ENCODE peak calls at places on chromosomes 2 and 18, in four cellular contexts. F is RWPE1, Q is fibroblast of lung, W is heart right ventricle. J is an unnamed sample.

GRCh38 chr2:2392332-2392731 is 61.3 kb upstream of the MYT1L start:
- DNase-seq in F (no peak), Q (no peak), W (no peak), J (no peak)

GRCh38 chr2:160418398-160418765 is 75.2 kb downstream of the RBMS1 start:
- DNase-seq in F (no peak), Q (no peak), W (no peak), J (no peak)

GRCh38 chr2:960064-960736 is 9.6 kb downstream of the SNTG2 start:
- DNase-seq in F (no peak), Q (no peak), W (no peak), J (no peak)

GRCh38 chr2:234448506-234449169 is 48.2 kb downstream of the ARL4C start:
- DNase-seq in F (no peak), Q (no peak), W (no peak), J (no peak)

GRCh38 chr2:146523218-146523617 is 1321.6 kb upstream of the ACVR2A start:
- DNase-seq in F (no peak), Q (peak), W (no peak), J (no peak)

GRCh38 chr18:69215151-69215550 is 185.5 kb upstream of the DOK6 start:
- DNase-seq in F (no peak), Q (no peak), W (no peak), J (no peak)

GRCh38 chr18:74942319-74942910 is 266.5 kb downstream of the PTGR3 start:
- DNase-seq in F (no peak), Q (no peak), W (no peak), J (no peak)

GRCh38 chr2:24456610-24457556 is 34.2 kb upstream of the NCOA1 start:
- DNase-seq in F (peak), Q (peak), W (peak), J (no peak)

GRCh38 chr2:55431982-55432627 is 12.4 kb upstream of the CCDC88A start:
- DNase-seq in F (peak), Q (peak), W (no peak), J (no peak)

GRCh38 chr2:29530281-29530680 is 391.1 kb downstream of the ALK start:
- DNase-seq in F (no peak), Q (no peak), W (no peak), J (no peak)

GRCh38 chr2:165067958-165068612 is 112.8 kb upstream of the SLC38A11 start:
- DNase-seq in F (peak), Q (peak), W (peak), J (peak)

GRCh38 chr2:45643095-45643494 is 8.4 kb upstream of the PRKCE start:
- DNase-seq in F (no peak), Q (peak), W (no peak), J (no peak)

GRCh38 chr2:173652311-173652710 is 297.6 kb downstream of the CDCA7 start:
- DNase-seq in F (peak), Q (peak), W (no peak), J (no peak)

GRCh38 chr2:108855194-108855593 is 68.6 kb downstream of the CCDC138 start:
- DNase-seq in F (peak), Q (peak), W (no peak), J (no peak)

GRCh38 chr2:140442319-140442718 is 1662.1 kb upstream of the NXPH2 start:
- DNase-seq in F (no peak), Q (peak), W (no peak), J (no peak)

GRCh38 chr18:48842259-48843061 is 108.3 kb downstream of the SMAD7 start:
- DNase-seq in F (no peak), Q (no peak), W (peak), J (no peak)

GRCh38 chr18:6249110-6249680 is 165.5 kb downstream of the L3MBTL4 start:
- DNase-seq in F (no peak), Q (no peak), W (no peak), J (no peak)

GRCh38 chr2:204225633-204226032 is 289.1 kb downstream of the ICOS start:
- DNase-seq in F (no peak), Q (no peak), W (no peak), J (no peak)

GRCh38 chr2:68245066-68245465 is 7.3 kb downstream of the PPP3R1 start:
- DNase-seq in F (no peak), Q (no peak), W (no peak), J (no peak)

GRCh38 chr2:20148841-20149702 is 75.9 kb downstream of the SDC1 start:
- DNase-seq in F (no peak), Q (peak), W (no peak), J (no peak)

GRCh38 chr2:79832540-79833234 is 319.8 kb downstream of the CTNNA2 start:
- DNase-seq in F (no peak), Q (no peak), W (no peak), J (no peak)

GRCh38 chr18:35971661-35972196 is 750 bp upstream of the RMP24 start:
- DNase-seq in F (no peak), Q (no peak), W (no peak), J (no peak)

GRCh38 chr2:189254268-189254883 is 74.8 kb upstream of the COL5A2 start:
- DNase-seq in F (peak), Q (peak), W (peak), J (no peak)

GRCh38 chr2:47485751-47486300 is 82.9 kb downstream of the MSH2 start:
- DNase-seq in F (no peak), Q (peak), W (no peak), J (no peak)

GRCh38 chr18:58953627-58954026 is 89.0 kb downstream of the ZNF532 start:
- DNase-seq in F (no peak), Q (no peak), W (peak), J (no peak)

GRCh38 chr2:11596801-11597200 is 63.0 kb downstream of the GREB1 start:
- DNase-seq in F (no peak), Q (no peak), W (no peak), J (no peak)

GRCh38 chr2:172947461-172947860 is 128.2 kb upstream of the MAP3K20 start:
- DNase-seq in F (no peak), Q (peak), W (no peak), J (no peak)

GRCh38 chr2:152055366-152056108 is 43.3 kb downstream of the CACNB4 start:
- DNase-seq in F (no peak), Q (no peak), W (no peak), J (no peak)

GRCh38 chr18:71797554-71797953 is 746.6 kb downstream of the CBLN2 start:
- DNase-seq in F (no peak), Q (no peak), W (no peak), J (no peak)

GRCh38 chr18:58213445-58213844 is 169.4 kb downstream of the NEDD4L start:
- DNase-seq in F (no peak), Q (peak), W (no peak), J (no peak)

GRCh38 chr2:62808554-62808953 is 103.0 kb downstream of the EHBP1 start:
- DNase-seq in F (no peak), Q (no peak), W (no peak), J (no peak)

GRCh38 chr2:237456200-237456731 is 30.8 kb upstream of the MLPH start:
- DNase-seq in F (peak), Q (peak), W (peak), J (no peak)

GRCh38 chr18:572499-573289 is 7.5 kb upstream of the CETN1 start:
- DNase-seq in F (no peak), Q (no peak), W (no peak), J (no peak)
- H3K27ac ChIP-seq in F (no peak), Q (no peak), W (no peak), J (no peak)

DNA sequence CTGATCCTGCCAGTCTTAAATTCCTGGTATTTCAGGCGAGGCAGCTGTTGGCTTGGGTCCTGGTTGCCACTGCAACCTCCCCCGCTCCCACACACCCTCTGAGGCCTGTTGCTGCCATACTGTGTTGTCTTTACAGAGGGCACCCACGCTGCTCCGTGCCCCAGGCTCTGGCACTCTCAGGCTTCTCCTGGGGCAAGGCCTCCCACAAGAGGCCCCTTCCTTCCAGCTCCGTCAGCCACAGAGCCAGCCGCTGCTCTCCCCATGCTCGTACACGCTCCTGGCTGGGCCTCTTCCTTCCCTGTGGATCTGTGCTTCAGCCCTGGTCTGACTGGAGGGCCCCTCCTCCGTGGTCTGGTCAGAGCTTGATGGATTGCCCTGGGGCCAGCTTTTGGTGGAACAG is 8.6 kb downstream of the CABLES1 start:
- DNase-seq in F (no peak), Q (peak), W (no peak), J (no peak)
- H3K27ac ChIP-seq in F (peak), Q (no peak), W (peak), J (peak)

GRCh38 chr2:238863749-238864206 is 15.9 kb downstream of the TWIST2 start:
- DNase-seq in F (no peak), Q (no peak), W (no peak), J (no peak)
- H3K27ac ChIP-seq in F (peak), Q (peak), W (peak), J (no peak)

GRCh38 chr2:233422050-233422639 is 67.9 kb downstream of the DGKD start:
- DNase-seq in F (peak), Q (no peak), W (no peak), J (no peak)

GRCh38 chr2:233421091-233421816 is 67.0 kb downstream of the DGKD start:
- DNase-seq in F (no peak), Q (no peak), W (no peak), J (no peak)

GRCh38 chr2:233422649-233423435 is 68.5 kb downstream of the DGKD start:
- DNase-seq in F (no peak), Q (no peak), W (no peak), J (no peak)

GRCh38 chr2:233424028-233424951 is 70.0 kb downstream of the DGKD start:
- DNase-seq in F (no peak), Q (no peak), W (peak), J (no peak)

DNA sequence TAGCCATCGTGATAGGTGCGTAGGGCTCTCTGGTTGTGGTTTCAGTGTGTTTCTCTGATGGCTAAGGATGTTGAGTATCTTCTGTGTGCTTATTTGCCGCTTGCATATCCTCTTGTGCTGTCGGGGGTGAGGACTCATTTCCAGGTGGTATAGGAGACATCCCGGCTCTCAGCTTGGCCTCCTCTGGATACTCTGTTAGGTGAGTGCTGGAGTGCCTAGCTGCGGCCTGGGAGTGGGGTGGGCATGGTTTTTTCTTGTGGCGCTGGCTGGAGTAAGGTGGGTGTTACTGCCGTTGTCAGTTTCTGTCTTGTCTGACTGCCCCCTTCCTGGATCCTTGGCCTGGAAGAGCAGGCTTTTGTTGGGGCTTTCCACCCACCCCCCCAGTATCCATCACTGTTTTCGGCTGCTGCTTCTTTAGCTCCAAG is 69.2 kb downstream of the DGKD start:
- DNase-seq in F (no peak), Q (no peak), W (peak), J (no peak)
- H3K27ac ChIP-seq in F (peak), Q (no peak), W (no peak), J (no peak)

DNA sequence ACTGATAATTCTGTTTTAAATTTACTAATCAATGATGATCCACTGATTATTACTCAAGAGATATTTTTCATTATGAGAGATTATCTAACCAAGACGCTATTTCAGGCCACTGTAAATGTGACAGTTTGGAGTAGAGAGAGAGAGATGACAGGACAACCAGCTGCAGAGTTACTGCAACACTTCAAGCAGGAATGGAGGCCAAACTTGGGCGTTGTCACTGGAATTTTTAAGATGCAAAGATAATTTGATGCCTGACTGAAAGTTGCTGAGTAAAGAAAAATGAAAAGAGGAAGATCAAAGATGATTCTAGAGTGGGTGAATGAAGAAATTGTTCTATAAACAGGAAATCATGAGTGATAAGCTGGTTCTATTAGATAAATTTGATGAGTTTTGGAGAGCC is 1302.1 kb upstream of the TMEFF2 start:
- DNase-seq in F (no peak), Q (no peak), W (no peak), J (no peak)
- H3K27ac ChIP-seq in F (no peak), Q (no peak), W (no peak), J (no peak)

J was measured in caudate nucleus.